ENCODE peak calls at places on chromosomes 2 and 18, in nine cellular contexts. K is GM23248, E is HCT116, C is SK-N-SH, V is hepatocyte, Q is GM23338, Z is OCI-LY7, L is neural progenitor cell, N is MM.1S. O is an unnamed sample.

GRCh38 chr2:7053650-7054262 is 136.5 kb downstream of the RNF144A start:
- DNase-seq in K (no peak), E (no peak), C (peak; percentile 41), V (no peak), Q (no peak), Z (no peak), L (peak; percentile 55), N (no peak), O (no peak)

GRCh38 chr2:47214385-47214784 is 59.3 kb upstream of the STPG4 start:
- DNase-seq in K (no peak), E (no peak), C (no peak), V (no peak), Q (no peak), Z (no peak), L (no peak), N (no peak), O (no peak)

GRCh38 chr2:71545572-71546274 is 92.4 kb downstream of the DYSF start:
- DNase-seq in K (peak; percentile 71), E (peak; percentile 57), C (peak; percentile 82), V (peak; percentile 82), Q (peak; percentile 87), Z (peak; percentile 68), L (peak; percentile 80), N (peak; percentile 69), O (peak; percentile 75)

GRCh38 chr2:171811229-171811628 is 82.8 kb downstream of the SLC25A12 start:
- DNase-seq in K (peak; percentile 56), E (peak; percentile 8), C (peak; percentile 34), V (peak; percentile 18), Q (peak; percentile 48), Z (peak; percentile 42), L (peak; percentile 27), N (peak; percentile 15), O (peak; percentile 57)

GRCh38 chr2:15719566-15720313 is 128.1 kb downstream of the DDX1 start:
- DNase-seq in K (no peak), E (no peak), C (no peak), V (no peak), Q (no peak), Z (no peak), L (no peak), N (no peak), O (no peak)

GRCh38 chr18:49757513-49758262 is 55.6 kb downstream of the ACAA2 start:
- DNase-seq in K (peak; percentile 25), E (peak; percentile 28), C (peak; percentile 61), V (no peak), Q (peak; percentile 61), Z (peak; percentile 2), L (peak; percentile 9), N (no peak), O (no peak)

GRCh38 chr2:172970660-172971059 is 105.0 kb upstream of the MAP3K20 start:
- DNase-seq in K (no peak), E (no peak), C (no peak), V (no peak), Q (no peak), Z (no peak), L (no peak), N (no peak), O (no peak)

GRCh38 chr2:227506456-227506855 is 34.5 kb downstream of the AGFG1 start:
- DNase-seq in K (no peak), E (no peak), C (no peak), V (peak; percentile 11), Q (no peak), Z (no peak), L (no peak), N (no peak), O (no peak)

GRCh38 chr2:196987298-196987653 is 60.8 kb upstream of the PGAP1 start:
- DNase-seq in K (no peak), E (peak; percentile 4), C (no peak), V (no peak), Q (no peak), Z (no peak), L (no peak), N (no peak), O (no peak)

GRCh38 chr2:170255971-170256370 is 78.0 kb downstream of the MYO3B start:
- DNase-seq in K (peak; percentile 75), E (no peak), C (no peak), V (no peak), Q (no peak), Z (no peak), L (no peak), N (no peak), O (peak; percentile 33)

GRCh38 chr18:25862881-25863600 is 227.4 kb downstream of the SS18 start:
- DNase-seq in K (peak; percentile 40), E (no peak), C (no peak), V (no peak), Q (no peak), Z (no peak), L (no peak), N (no peak), O (no peak)

DNA sequence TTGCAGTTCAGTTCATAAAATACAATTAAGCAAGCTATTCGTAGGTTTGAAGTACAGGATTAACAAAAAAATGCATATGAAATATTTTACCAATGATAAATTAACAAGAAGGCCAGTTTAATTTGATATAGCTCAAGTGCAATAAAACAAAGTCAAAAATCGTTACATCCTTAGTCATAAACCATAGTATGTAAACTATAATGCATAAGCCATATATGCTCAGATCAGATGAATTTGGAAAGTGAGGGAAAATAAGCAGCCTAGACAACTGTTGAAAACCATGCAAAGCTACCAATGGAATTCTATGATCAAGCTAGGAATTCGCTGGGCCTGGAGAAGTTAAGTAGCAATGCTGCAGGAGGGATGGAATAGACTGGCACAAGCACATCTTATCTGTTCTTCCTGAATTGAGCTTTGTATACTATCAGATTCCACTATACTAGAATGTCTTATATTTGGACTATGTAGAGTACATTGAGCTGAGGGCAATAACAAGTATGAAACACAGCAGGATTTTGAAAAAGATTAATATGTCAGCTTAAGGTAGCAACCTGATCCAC is 682.0 kb downstream of the IRS1 start:
- DNase-seq in K (no peak), E (no peak), C (no peak), V (no peak), Q (no peak), Z (no peak), L (no peak), N (no peak), O (peak; percentile 85)
- TF ChIP-seq EZH2phosphoT487 in K (no peak), E (no peak), C (no peak), V (no peak), Q (no peak), Z (no peak), L (no peak), N (no peak), O (no peak)

GRCh38 chr2:1749489-1749748 is 5.1 kb upstream of the PXDN start:
- DNase-seq in K (no peak), E (no peak), C (no peak), V (no peak), Q (no peak), Z (no peak), L (no peak), N (no peak), O (no peak)
- TF ChIP-seq EZH2phosphoT487 in K (no peak), E (no peak), C (no peak), V (no peak), Q (no peak), Z (no peak), L (no peak), N (no peak), O (no peak)

GRCh38 chr2:206452242-206452641 is 8.9 kb downstream of the ADAM23 start:
- DNase-seq in K (no peak), E (no peak), C (no peak), V (no peak), Q (no peak), Z (no peak), L (no peak), N (no peak), O (no peak)

GRCh38 chr2:206456078-206456769 is 12.9 kb downstream of the ADAM23 start:
- DNase-seq in K (no peak), E (no peak), C (no peak), V (no peak), Q (no peak), Z (no peak), L (no peak), N (no peak), O (no peak)

GRCh38 chr2:206457188-206457634 is 13.9 kb downstream of the ADAM23 start:
- DNase-seq in K (no peak), E (no peak), C (no peak), V (no peak), Q (no peak), Z (no peak), L (no peak), N (peak; percentile 85), O (peak; percentile 58)

DNA sequence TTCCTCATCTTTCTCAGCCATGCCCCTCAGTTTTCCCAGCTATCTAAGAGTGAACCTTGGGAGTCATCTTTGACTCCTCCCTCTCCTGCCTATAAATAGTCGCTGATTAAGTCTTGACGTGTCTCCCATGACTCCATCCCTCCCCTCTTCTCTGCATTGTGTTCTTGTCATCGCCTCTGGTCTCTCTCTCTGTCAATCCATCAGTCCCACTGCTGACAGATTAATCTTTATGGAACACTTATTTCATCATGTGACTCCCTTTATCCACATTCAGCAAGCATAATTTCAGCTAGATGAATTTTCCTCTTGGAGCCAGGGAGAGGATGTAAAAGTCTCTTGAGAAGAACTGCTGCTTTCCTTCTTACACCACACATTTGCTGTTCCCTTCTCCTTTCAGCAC is 9.4 kb downstream of the ADAM23 start:
- DNase-seq in K (peak; percentile 8), E (no peak), C (no peak), V (no peak), Q (no peak), Z (no peak), L (no peak), N (no peak), O (peak; percentile 16)
- TF ChIP-seq EZH2phosphoT487 in K (no peak), E (no peak), C (no peak), V (no peak), Q (no peak), Z (no peak), L (no peak), N (no peak), O (no peak)

DNA sequence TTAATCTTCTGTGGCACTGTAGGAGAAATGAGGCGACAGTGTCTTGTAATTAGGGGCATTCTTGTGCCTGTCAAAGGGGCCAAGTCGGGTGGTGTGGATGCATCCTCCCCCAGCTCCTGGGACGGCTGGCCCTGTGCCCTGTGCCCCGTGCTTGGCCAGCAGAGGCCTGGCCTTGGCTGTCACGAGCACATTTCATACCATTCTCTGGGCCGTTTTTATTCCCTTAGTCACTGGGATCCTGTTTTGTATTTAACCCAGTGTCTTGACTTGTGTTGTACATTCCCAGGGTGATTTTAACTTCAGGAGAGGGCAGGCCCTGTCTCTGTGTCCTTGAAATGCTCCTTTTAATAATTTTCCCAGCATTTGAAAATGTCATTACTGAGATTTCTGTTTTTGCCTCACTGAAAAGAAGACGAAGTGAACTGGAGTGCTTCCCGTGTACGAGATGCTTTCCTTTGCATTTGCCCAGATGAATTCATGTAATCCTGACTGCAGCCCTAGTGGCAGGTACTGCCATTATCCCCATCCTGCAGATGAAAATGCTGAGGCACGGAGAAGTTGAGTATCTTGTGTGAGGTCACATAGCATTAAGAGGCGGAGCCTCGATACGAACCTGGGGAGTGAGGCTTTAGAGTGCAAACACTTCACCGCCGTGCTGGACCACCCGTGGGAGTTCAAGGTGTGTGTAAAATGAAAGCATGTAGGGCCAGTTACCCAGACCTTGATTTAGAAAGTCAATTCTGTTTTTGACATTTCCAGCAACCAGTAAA is 57.0 kb downstream of the SH3RF3 start:
- DNase-seq in K (peak; percentile 87), E (no peak), C (no peak), V (no peak), Q (no peak), Z (no peak), L (no peak), N (no peak), O (no peak)
- TF ChIP-seq EZH2phosphoT487 in K (no peak), E (no peak), C (no peak), V (no peak), Q (no peak), Z (no peak), L (no peak), N (no peak), O (no peak)

O was measured in PC-3.